ENCODE peak calls at places on chromosome 5, in six cellular contexts. I is T follicular helper cell; D is activated T-cell treated with anti-CD3 and anti-CD28 coated beads, Interleukin-2, amount 50 U/mL, for 72 hours; Y is cardiac muscle cell; V is cardiac fibroblast; T is RWPE1. C is an unnamed sample.

GRCh38 chr5:65015767-65016166 is 247.0 kb downstream of the CWC27 start:
- DNase-seq in T (no peak), V (no peak), D (no peak), I (no peak), Y (no peak), C (no peak)

GRCh38 chr5:41087461-41087860 is 16.3 kb upstream of the MROH2B start:
- DNase-seq in T (no peak), I (no peak), Y (no peak), D (no peak), V (peak), C (no peak)

GRCh38 chr5:136063778-136064465 is 35.1 kb downstream of the TGFBI start:
- DNase-seq in V (no peak), Y (no peak), D (no peak), I (no peak), T (no peak), C (no peak)

GRCh38 chr5:134124289-134125194 is 10.1 kb downstream of the TCF7 start:
- DNase-seq in T (peak), Y (no peak), D (no peak), V (peak), I (no peak), C (no peak)

GRCh38 chr5:162684145-162684544 is 616.6 kb downstream of the GABRG2 start:
- DNase-seq in T (no peak), D (no peak), I (no peak), Y (no peak), V (no peak), C (no peak)

GRCh38 chr5:177328545-177329231 is 17.0 kb upstream of the MXD3 start:
- DNase-seq in T (no peak), V (no peak), D (no peak), Y (no peak), I (no peak), C (no peak)

GRCh38 chr5:90813392-90813791 is 254.8 kb downstream of the ADGRV1 start:
- DNase-seq in D (no peak), I (no peak), V (no peak), T (no peak), Y (no peak), C (no peak)

GRCh38 chr5:133356386-133357331 is 255.7 kb downstream of the FSTL4 start:
- DNase-seq in D (no peak), T (no peak), Y (no peak), V (no peak), I (no peak), C (no peak)

GRCh38 chr5:53820802-53821171 is 260.3 kb downstream of the NDUFS4 start:
- DNase-seq in I (no peak), T (no peak), D (no peak), V (peak), Y (no peak), C (no peak)

GRCh38 chr5:124645396-124645795 is 101.0 kb downstream of the ZNF608 start:
- DNase-seq in V (no peak), I (no peak), T (no peak), D (no peak), Y (no peak), C (no peak)

GRCh38 chr5:80216753-80217596 is 38.9 kb downstream of the SERINC5 start:
- DNase-seq in D (no peak), T (no peak), Y (peak), V (no peak), I (no peak), C (no peak)

GRCh38 chr5:172009536-172010270 is 3.3 kb upstream of the FBXW11 start:
- DNase-seq in V (peak), I (no peak), Y (no peak), T (no peak), D (no peak), C (no peak)

GRCh38 chr5:100479079-100479688 is 56.0 kb upstream of the FAM174A start:
- DNase-seq in Y (peak), I (no peak), V (peak), T (peak), D (no peak), C (no peak)

GRCh38 chr5:65722575-65723424 is 795 bp downstream of the NLN start:
- DNase-seq in Y (peak), D (peak), I (no peak), V (peak), T (peak), C (peak)

GRCh38 chr5:137051165-137051564 is 448.0 kb downstream of the SPOCK1 start:
- DNase-seq in Y (no peak), I (no peak), D (no peak), V (peak), T (no peak), C (no peak)

GRCh38 chr5:80641353-80641752 is 13.1 kb upstream of the MSH3 start:
- DNase-seq in T (no peak), V (no peak), I (no peak), D (no peak), Y (no peak), C (no peak)

GRCh38 chr5:43288269-43288831 is 24.9 kb downstream of the HMGCS1 start:
- DNase-seq in D (no peak), V (no peak), I (no peak), T (no peak), Y (no peak), C (no peak)

GRCh38 chr5:134965271-134965825 is 2.4 kb upstream of the CATSPER3 start:
- DNase-seq in D (peak), I (no peak), T (no peak), Y (no peak), V (no peak), C (no peak)

GRCh38 chr5:148499461-148499860 is 115.7 kb downstream of the FBXO38 start:
- DNase-seq in T (no peak), V (no peak), I (no peak), Y (no peak), D (no peak), C (no peak)

GRCh38 chr5:94503677-94504076 is 114.7 kb downstream of the KIAA0825 start:
- DNase-seq in V (no peak), I (no peak), D (no peak), T (no peak), Y (no peak), C (no peak)

GRCh38 chr5:169052207-169052606 is 248.7 kb downstream of the SLIT3 start:
- DNase-seq in T (no peak), V (no peak), Y (no peak), I (no peak), D (no peak), C (no peak)

GRCh38 chr5:59536875-59537274 is 356.7 kb downstream of the PDE4D start:
- DNase-seq in Y (no peak), D (no peak), T (no peak), V (no peak), I (no peak), C (no peak)

GRCh38 chr5:124746252-124746915 is at the start of gene ZNF608:
- DNase-seq in D (no peak), T (peak), I (no peak), Y (peak), V (peak), C (no peak)

GRCh38 chr5:32068561-32068960 is 105.6 kb downstream of the GOLPH3 start:
- DNase-seq in Y (no peak), V (peak), I (no peak), D (no peak), T (no peak), C (no peak)

GRCh38 chr5:107930092-107930491 is 259.4 kb upstream of the EFNA5 start:
- DNase-seq in I (no peak), T (no peak), Y (no peak), V (peak), D (no peak), C (no peak)

C was measured in glutamatergic neuron.